ENCODE peak calls at places on chromosomes 11 and 22, in nine cellular contexts. One of them, this sample, is unnamed.

GRCh38 chr11:86940122-86940777 is 14.9 kb downstream of the FZD4 start:
- DNase-seq in stomach: peak; percentile 57
- DNase-seq in osteocyte: no peak
- DNase-seq in H9: no peak
- DNase-seq in HepG2: peak; percentile 74
- DNase-seq in left ventricle myocardium inferior: peak; percentile 55
- DNase-seq in dorsolateral prefrontal cortex: no peak
- DNase-seq in astrocyte: peak; percentile 85
- DNase-seq in neural crest cell: no peak
- DNase-seq in this sample: no peak

GRCh38 chr22:44175676-44176075 is 5.0 kb upstream of the PARVG start:
- DNase-seq in stomach: no peak
- DNase-seq in osteocyte: no peak
- DNase-seq in H9: no peak
- DNase-seq in HepG2: no peak
- DNase-seq in left ventricle myocardium inferior: no peak
- DNase-seq in dorsolateral prefrontal cortex: no peak
- DNase-seq in astrocyte: no peak
- DNase-seq in neural crest cell: no peak
- DNase-seq in this sample: no peak

GRCh38 chr11:18203723-18204122 is 31.1 kb downstream of the MRGPRX4 start:
- DNase-seq in stomach: no peak
- DNase-seq in osteocyte: no peak
- DNase-seq in H9: peak; percentile 80
- DNase-seq in HepG2: peak; percentile 31
- DNase-seq in left ventricle myocardium inferior: no peak
- DNase-seq in dorsolateral prefrontal cortex: no peak
- DNase-seq in astrocyte: no peak
- DNase-seq in neural crest cell: peak; percentile 26
- DNase-seq in this sample: no peak

GRCh38 chr11:78564037-78564888 is 10.4 kb downstream of the NARS2 start:
- DNase-seq in stomach: no peak
- DNase-seq in osteocyte: no peak
- DNase-seq in H9: no peak
- DNase-seq in HepG2: peak; percentile 60
- DNase-seq in left ventricle myocardium inferior: no peak
- DNase-seq in dorsolateral prefrontal cortex: no peak
- DNase-seq in astrocyte: peak; percentile 40
- DNase-seq in neural crest cell: peak; percentile 54
- DNase-seq in this sample: no peak

GRCh38 chr22:43726296-43726695 is 85.8 kb downstream of the EFCAB6 start:
- DNase-seq in stomach: no peak
- DNase-seq in osteocyte: no peak
- DNase-seq in H9: no peak
- DNase-seq in HepG2: no peak
- DNase-seq in left ventricle myocardium inferior: no peak
- DNase-seq in dorsolateral prefrontal cortex: no peak
- DNase-seq in astrocyte: no peak
- DNase-seq in neural crest cell: no peak
- DNase-seq in this sample: no peak

GRCh38 chr11:114200351-114200750 is 95.8 kb upstream of the NNMT start:
- DNase-seq in stomach: no peak
- DNase-seq in osteocyte: no peak
- DNase-seq in H9: no peak
- DNase-seq in HepG2: no peak
- DNase-seq in left ventricle myocardium inferior: no peak
- DNase-seq in dorsolateral prefrontal cortex: no peak
- DNase-seq in astrocyte: no peak
- DNase-seq in neural crest cell: no peak
- DNase-seq in this sample: no peak

GRCh38 chr11:76158394-76159302 is 47.7 kb downstream of the WNT11 start:
- DNase-seq in stomach: no peak
- DNase-seq in osteocyte: no peak
- DNase-seq in H9: no peak
- DNase-seq in HepG2: no peak
- DNase-seq in left ventricle myocardium inferior: no peak
- DNase-seq in dorsolateral prefrontal cortex: no peak
- DNase-seq in astrocyte: no peak
- DNase-seq in neural crest cell: no peak
- DNase-seq in this sample: no peak

GRCh38 chr22:43948836-43949235 is 6.4 kb upstream of the SAMM50 start:
- DNase-seq in stomach: no peak
- DNase-seq in osteocyte: no peak
- DNase-seq in H9: no peak
- DNase-seq in HepG2: no peak
- DNase-seq in left ventricle myocardium inferior: no peak
- DNase-seq in dorsolateral prefrontal cortex: no peak
- DNase-seq in astrocyte: no peak
- DNase-seq in neural crest cell: no peak
- DNase-seq in this sample: no peak

GRCh38 chr11:125141686-125142535 is 22.6 kb upstream of the PKNOX2 start:
- DNase-seq in stomach: peak; percentile 51
- DNase-seq in osteocyte: peak; percentile 87
- DNase-seq in H9: peak; percentile 86
- DNase-seq in HepG2: no peak
- DNase-seq in left ventricle myocardium inferior: peak; percentile 28
- DNase-seq in dorsolateral prefrontal cortex: peak; percentile 63
- DNase-seq in astrocyte: no peak
- DNase-seq in neural crest cell: peak; percentile 87
- DNase-seq in this sample: peak; percentile 29

GRCh38 chr22:43828711-43829447 is 16.8 kb upstream of the EFCAB6 start:
- DNase-seq in stomach: no peak
- DNase-seq in osteocyte: no peak
- DNase-seq in H9: peak; percentile 64
- DNase-seq in HepG2: no peak
- DNase-seq in left ventricle myocardium inferior: peak; percentile 88
- DNase-seq in dorsolateral prefrontal cortex: peak; percentile 49
- DNase-seq in astrocyte: peak; percentile 10
- DNase-seq in neural crest cell: no peak
- DNase-seq in this sample: peak; percentile 91

GRCh38 chr11:2930705-2931415 is 1.6 kb upstream of the PHLDA2 start:
- DNase-seq in stomach: peak; percentile 91
- DNase-seq in osteocyte: no peak
- DNase-seq in H9: peak; percentile 98
- DNase-seq in HepG2: peak; percentile 68
- DNase-seq in left ventricle myocardium inferior: peak; percentile 51
- DNase-seq in dorsolateral prefrontal cortex: no peak
- DNase-seq in astrocyte: no peak
- DNase-seq in neural crest cell: no peak
- DNase-seq in this sample: no peak

GRCh38 chr11:18617688-18618340 is 16.3 kb downstream of the SPTY2D1 start:
- DNase-seq in stomach: no peak
- DNase-seq in osteocyte: no peak
- DNase-seq in H9: no peak
- DNase-seq in HepG2: no peak
- DNase-seq in left ventricle myocardium inferior: no peak
- DNase-seq in dorsolateral prefrontal cortex: no peak
- DNase-seq in astrocyte: peak; percentile 70
- DNase-seq in neural crest cell: no peak
- DNase-seq in this sample: peak; percentile 14

GRCh38 chr22:37431811-37432707 is 4.8 kb upstream of the ELFN2 start:
- DNase-seq in stomach: no peak
- DNase-seq in osteocyte: no peak
- DNase-seq in H9: no peak
- DNase-seq in HepG2: peak; percentile 19
- DNase-seq in left ventricle myocardium inferior: no peak
- DNase-seq in dorsolateral prefrontal cortex: no peak
- DNase-seq in astrocyte: peak; percentile 99
- DNase-seq in neural crest cell: no peak
- DNase-seq in this sample: no peak

GRCh38 chr22:49964136-49964492 is 3.5 kb downstream of the PIM3 start:
- DNase-seq in stomach: peak; percentile 26
- DNase-seq in osteocyte: no peak
- DNase-seq in H9: no peak
- DNase-seq in HepG2: no peak
- DNase-seq in left ventricle myocardium inferior: peak; percentile 17
- DNase-seq in dorsolateral prefrontal cortex: peak; percentile 28
- DNase-seq in astrocyte: no peak
- DNase-seq in neural crest cell: no peak
- DNase-seq in this sample: no peak

GRCh38 chr22:36039125-36039524 is 10.5 kb upstream of the RBFOX2 start:
- DNase-seq in stomach: no peak
- DNase-seq in osteocyte: no peak
- DNase-seq in H9: no peak
- DNase-seq in HepG2: no peak
- DNase-seq in left ventricle myocardium inferior: no peak
- DNase-seq in dorsolateral prefrontal cortex: no peak
- DNase-seq in astrocyte: no peak
- DNase-seq in neural crest cell: no peak
- DNase-seq in this sample: no peak

GRCh38 chr22:41062146-41062545 is 30.2 kb upstream of the EP300 start:
- DNase-seq in stomach: no peak
- DNase-seq in osteocyte: no peak
- DNase-seq in H9: no peak
- DNase-seq in HepG2: no peak
- DNase-seq in left ventricle myocardium inferior: no peak
- DNase-seq in dorsolateral prefrontal cortex: no peak
- DNase-seq in astrocyte: no peak
- DNase-seq in neural crest cell: no peak
- DNase-seq in this sample: no peak

GRCh38 chr11:115848614-115849013 is 344.4 kb upstream of the CADM1 start:
- DNase-seq in stomach: no peak
- DNase-seq in osteocyte: no peak
- DNase-seq in H9: no peak
- DNase-seq in HepG2: no peak
- DNase-seq in left ventricle myocardium inferior: no peak
- DNase-seq in dorsolateral prefrontal cortex: no peak
- DNase-seq in astrocyte: peak; percentile 93
- DNase-seq in neural crest cell: no peak
- DNase-seq in this sample: no peak
- TF ChIP-seq CTCF in stomach: no peak
- TF ChIP-seq CTCF in osteocyte: no peak
- TF ChIP-seq CTCF in H9: no peak
- TF ChIP-seq CTCF in HepG2: no peak
- TF ChIP-seq CTCF in left ventricle myocardium inferior: no peak
- TF ChIP-seq CTCF in dorsolateral prefrontal cortex: no peak
- TF ChIP-seq CTCF in astrocyte: no peak
- TF ChIP-seq CTCF in neural crest cell: no peak
- TF ChIP-seq CTCF in this sample: no peak

GRCh38 chr11:83727251-83727650 is 441.1 kb upstream of the CCDC90B start:
- DNase-seq in stomach: no peak
- DNase-seq in osteocyte: no peak
- DNase-seq in H9: no peak
- DNase-seq in HepG2: no peak
- DNase-seq in left ventricle myocardium inferior: no peak
- DNase-seq in dorsolateral prefrontal cortex: no peak
- DNase-seq in astrocyte: no peak
- DNase-seq in neural crest cell: no peak
- DNase-seq in this sample: no peak
- TF ChIP-seq CTCF in stomach: no peak
- TF ChIP-seq CTCF in osteocyte: no peak
- TF ChIP-seq CTCF in H9: no peak
- TF ChIP-seq CTCF in HepG2: no peak
- TF ChIP-seq CTCF in left ventricle myocardium inferior: no peak
- TF ChIP-seq CTCF in dorsolateral prefrontal cortex: no peak
- TF ChIP-seq CTCF in astrocyte: no peak
- TF ChIP-seq CTCF in neural crest cell: no peak
- TF ChIP-seq CTCF in this sample: no peak

GRCh38 chr22:33796494-33796893 is 123.8 kb downstream of the LARGE1 start:
- DNase-seq in stomach: no peak
- DNase-seq in osteocyte: no peak
- DNase-seq in H9: no peak
- DNase-seq in HepG2: no peak
- DNase-seq in left ventricle myocardium inferior: no peak
- DNase-seq in dorsolateral prefrontal cortex: no peak
- DNase-seq in astrocyte: no peak
- DNase-seq in neural crest cell: no peak
- DNase-seq in this sample: no peak
- TF ChIP-seq CTCF in stomach: no peak
- TF ChIP-seq CTCF in osteocyte: no peak
- TF ChIP-seq CTCF in H9: peak; percentile 62
- TF ChIP-seq CTCF in HepG2: no peak
- TF ChIP-seq CTCF in left ventricle myocardium inferior: no peak
- TF ChIP-seq CTCF in dorsolateral prefrontal cortex: no peak
- TF ChIP-seq CTCF in astrocyte: no peak
- TF ChIP-seq CTCF in neural crest cell: peak; percentile 24
- TF ChIP-seq CTCF in this sample: no peak

GRCh38 chr11:101866619-101867491 is 48.0 kb upstream of the CEP126 start:
- DNase-seq in stomach: no peak
- DNase-seq in osteocyte: no peak
- DNase-seq in H9: no peak
- DNase-seq in HepG2: peak; percentile 93
- DNase-seq in left ventricle myocardium inferior: no peak
- DNase-seq in dorsolateral prefrontal cortex: no peak
- DNase-seq in astrocyte: peak; percentile 76
- DNase-seq in neural crest cell: no peak
- DNase-seq in this sample: no peak

GRCh38 chr11:101863361-101863760 is 51.4 kb upstream of the CEP126 start:
- DNase-seq in stomach: no peak
- DNase-seq in osteocyte: no peak
- DNase-seq in H9: no peak
- DNase-seq in HepG2: no peak
- DNase-seq in left ventricle myocardium inferior: no peak
- DNase-seq in dorsolateral prefrontal cortex: no peak
- DNase-seq in astrocyte: peak; percentile 88
- DNase-seq in neural crest cell: no peak
- DNase-seq in this sample: no peak

GRCh38 chr11:101864098-101864497 is 50.7 kb upstream of the CEP126 start:
- DNase-seq in stomach: no peak
- DNase-seq in osteocyte: no peak
- DNase-seq in H9: no peak
- DNase-seq in HepG2: no peak
- DNase-seq in left ventricle myocardium inferior: no peak
- DNase-seq in dorsolateral prefrontal cortex: no peak
- DNase-seq in astrocyte: no peak
- DNase-seq in neural crest cell: no peak
- DNase-seq in this sample: no peak

GRCh38 chr11:101860694-101861371 is 54.0 kb upstream of the CEP126 start:
- DNase-seq in stomach: peak; percentile 38
- DNase-seq in osteocyte: no peak
- DNase-seq in H9: peak; percentile 69
- DNase-seq in HepG2: peak; percentile 56
- DNase-seq in left ventricle myocardium inferior: no peak
- DNase-seq in dorsolateral prefrontal cortex: peak; percentile 35
- DNase-seq in astrocyte: peak; percentile 39
- DNase-seq in neural crest cell: peak; percentile 28
- DNase-seq in this sample: no peak

DNA sequence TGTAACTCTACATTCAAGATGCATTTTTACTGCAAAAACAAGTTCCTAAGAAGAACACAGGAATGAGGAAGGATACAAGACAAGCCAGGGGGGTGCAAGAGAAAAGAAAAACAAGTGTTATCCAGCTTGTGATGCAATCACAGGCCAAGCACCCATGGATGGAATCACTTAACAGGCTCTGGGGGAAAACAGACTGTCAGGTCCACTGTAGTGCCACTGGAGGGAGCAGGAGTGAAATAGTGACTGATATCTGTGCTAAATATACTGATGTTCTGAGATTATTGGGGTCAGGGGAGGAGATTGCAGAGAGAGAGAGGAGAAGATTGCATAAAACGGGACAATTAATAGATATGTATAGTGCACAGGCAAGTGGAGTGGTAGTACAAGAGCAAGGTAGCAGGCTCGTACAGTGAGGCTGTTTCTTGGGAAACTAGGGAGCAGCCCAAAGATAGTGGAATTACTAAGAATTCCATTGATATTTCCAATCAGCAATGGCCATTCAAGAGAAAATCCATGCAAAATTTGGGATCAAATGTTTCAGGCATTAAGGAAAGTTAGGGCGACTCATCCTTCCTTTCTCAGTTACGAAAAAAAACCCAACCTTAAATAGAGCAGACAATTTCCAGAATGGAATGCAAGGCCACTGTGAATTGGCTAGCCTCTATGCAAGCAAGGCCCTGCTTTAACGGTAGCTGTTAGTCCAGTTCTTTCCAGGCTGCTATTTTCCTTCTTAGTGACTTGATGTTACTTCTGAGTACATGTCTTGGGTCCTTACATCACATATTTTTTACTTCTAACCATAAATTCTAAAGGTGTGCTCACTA is 52.2 kb upstream of the CEP126 start:
- DNase-seq in stomach: no peak
- DNase-seq in osteocyte: no peak
- DNase-seq in H9: peak; percentile 50
- DNase-seq in HepG2: peak; percentile 76
- DNase-seq in left ventricle myocardium inferior: no peak
- DNase-seq in dorsolateral prefrontal cortex: no peak
- DNase-seq in astrocyte: peak; percentile 61
- DNase-seq in neural crest cell: peak; percentile 11
- DNase-seq in this sample: no peak
- TF ChIP-seq CTCF in stomach: peak; percentile 33
- TF ChIP-seq CTCF in osteocyte: peak; percentile 75
- TF ChIP-seq CTCF in H9: peak; percentile 73
- TF ChIP-seq CTCF in HepG2: peak; percentile 81
- TF ChIP-seq CTCF in left ventricle myocardium inferior: peak; percentile 34
- TF ChIP-seq CTCF in dorsolateral prefrontal cortex: no peak
- TF ChIP-seq CTCF in astrocyte: peak; percentile 58
- TF ChIP-seq CTCF in neural crest cell: peak; percentile 59
- TF ChIP-seq CTCF in this sample: peak; percentile 26